ENCODE peak calls at places on chromosomes 6 and 20, in four cellular contexts. One of them, this sample, is unnamed.

GRCh38 chr6:75065524-75065923 is 140.3 kb downstream of the COL12A1 start:
- DNase-seq in K562: no peak
- DNase-seq in WTC11: peak
- DNase-seq in H1: no peak
- DNase-seq in this sample: no peak

GRCh38 chr6:30643656-30644055 is 3.3 kb upstream of the C6orf136 start:
- DNase-seq in K562: no peak
- DNase-seq in H1: no peak
- DNase-seq in WTC11: no peak
- DNase-seq in this sample: no peak

GRCh38 chr20:36179170-36179945 is 24.8 kb downstream of the EPB41L1 start:
- DNase-seq in K562: no peak
- DNase-seq in H1: no peak
- DNase-seq in WTC11: peak
- DNase-seq in this sample: peak

GRCh38 chr6:140252099-140252498 is 877.7 kb upstream of the CITED2 start:
- DNase-seq in H1: no peak
- DNase-seq in K562: no peak
- DNase-seq in WTC11: no peak
- DNase-seq in this sample: no peak

GRCh38 chr20:40493551-40493950 is 195.5 kb downstream of the MAFB start:
- DNase-seq in H1: no peak
- DNase-seq in WTC11: no peak
- DNase-seq in K562: no peak
- DNase-seq in this sample: no peak

GRCh38 chr6:90483116-90483839 is 103.6 kb downstream of the MAP3K7 start:
- DNase-seq in K562: peak
- DNase-seq in WTC11: no peak
- DNase-seq in H1: no peak
- DNase-seq in this sample: no peak

GRCh38 chr20:60857708-60858107 is 394.4 kb upstream of the CDH4 start:
- DNase-seq in H1: no peak
- DNase-seq in WTC11: no peak
- DNase-seq in K562: no peak
- DNase-seq in this sample: no peak

GRCh38 chr20:53611449-53611894 is 17.8 kb upstream of the ZNF217 start:
- DNase-seq in H1: no peak
- DNase-seq in K562: no peak
- DNase-seq in WTC11: no peak
- DNase-seq in this sample: peak

GRCh38 chr6:32113386-32114352 is 4.5 kb upstream of the TNXB start:
- DNase-seq in H1: no peak
- DNase-seq in WTC11: peak
- DNase-seq in K562: peak
- DNase-seq in this sample: peak

GRCh38 chr6:151197556-151197955 is 42.2 kb upstream of the AKAP12 start:
- DNase-seq in K562: no peak
- DNase-seq in H1: no peak
- DNase-seq in WTC11: no peak
- DNase-seq in this sample: no peak

GRCh38 chr20:46767127-46767761 is 57.8 kb downstream of the SLC2A10 start:
- DNase-seq in H1: no peak
- DNase-seq in K562: peak
- DNase-seq in WTC11: peak
- DNase-seq in this sample: peak

GRCh38 chr20:2700913-2701620 is 8.5 kb downstream of the EBF4 start:
- DNase-seq in K562: no peak
- DNase-seq in H1: no peak
- DNase-seq in WTC11: no peak
- DNase-seq in this sample: no peak

GRCh38 chr6:144319193-144319592 is 34.1 kb downstream of the UTRN start:
- DNase-seq in WTC11: no peak
- DNase-seq in K562: no peak
- DNase-seq in H1: no peak
- DNase-seq in this sample: no peak

GRCh38 chr6:170297577-170298330 is 6.9 kb upstream of the DLL1 start:
- DNase-seq in K562: no peak
- DNase-seq in H1: no peak
- DNase-seq in WTC11: no peak
- DNase-seq in this sample: no peak

GRCh38 chr6:30685157-30685976 is 1.1 kb downstream of the PPP1R18 start:
- DNase-seq in H1: no peak
- DNase-seq in WTC11: no peak
- DNase-seq in K562: no peak
- DNase-seq in this sample: no peak

GRCh38 chr20:35319206-35320197 is 27.3 kb upstream of the FAM83C start:
- DNase-seq in WTC11: no peak
- DNase-seq in K562: peak
- DNase-seq in H1: no peak
- DNase-seq in this sample: no peak

GRCh38 chr6:7148100-7148822 is 40.5 kb downstream of the RREB1 start:
- DNase-seq in K562: no peak
- DNase-seq in WTC11: no peak
- DNase-seq in H1: no peak
- DNase-seq in this sample: no peak

GRCh38 chr6:141105481-141105880 is 1027.2 kb upstream of the GJE1 start:
- DNase-seq in WTC11: peak
- DNase-seq in K562: no peak
- DNase-seq in H1: peak
- DNase-seq in this sample: no peak

GRCh38 chr6:140050232-140050995 is 676.0 kb upstream of the CITED2 start:
- DNase-seq in H1: no peak
- DNase-seq in WTC11: no peak
- DNase-seq in K562: no peak
- DNase-seq in this sample: peak

GRCh38 chr6:41200296-41200900 is 551 bp downstream of the TREML2 start:
- DNase-seq in H1: no peak
- DNase-seq in K562: no peak
- DNase-seq in WTC11: no peak
- DNase-seq in this sample: no peak

GRCh38 chr6:118896339-118897136 is 2.6 kb downstream of the ASF1A start:
- DNase-seq in K562: peak
- DNase-seq in H1: no peak
- DNase-seq in WTC11: no peak
- DNase-seq in this sample: peak

GRCh38 chr20:11740975-11741374 is 176.7 kb upstream of the BTBD3 start:
- DNase-seq in K562: no peak
- DNase-seq in WTC11: no peak
- DNase-seq in H1: no peak
- DNase-seq in this sample: no peak

GRCh38 chr6:7137335-7138106 is 29.8 kb downstream of the RREB1 start:
- DNase-seq in H1: no peak
- DNase-seq in WTC11: no peak
- DNase-seq in K562: peak
- DNase-seq in this sample: no peak

GRCh38 chr20:42754713-42755112 is 435.0 kb downstream of the PTPRT start:
- DNase-seq in H1: no peak
- DNase-seq in WTC11: no peak
- DNase-seq in K562: no peak
- DNase-seq in this sample: no peak

GRCh38 chr6:44594471-44594870 is 207.0 kb downstream of the CDC5L start:
- DNase-seq in K562: no peak
- DNase-seq in H1: peak
- DNase-seq in WTC11: peak
- DNase-seq in this sample: no peak

GRCh38 chr20:25082498-25082873 is 545 bp upstream of the VSX1 start:
- DNase-seq in H1: no peak
- DNase-seq in WTC11: no peak
- DNase-seq in K562: no peak
- DNase-seq in this sample: peak

GRCh38 chr20:49286689-49287551 is 9.1 kb upstream of the ZNFX1 start:
- DNase-seq in WTC11: no peak
- DNase-seq in H1: no peak
- DNase-seq in K562: no peak
- DNase-seq in this sample: no peak

GRCh38 chr20:49186535-49187329 is 1.4 kb downstream of the STAU1 start:
- DNase-seq in H1: no peak
- DNase-seq in WTC11: no peak
- DNase-seq in K562: peak
- DNase-seq in this sample: peak

GRCh38 chr6:5076931-5077330 is 8.2 kb upstream of the PPP1R3G start:
- DNase-seq in WTC11: no peak
- DNase-seq in H1: no peak
- DNase-seq in K562: no peak
- DNase-seq in this sample: no peak

GRCh38 chr6:161181136-161181535 is 92.7 kb downstream of the AGPAT4 start:
- DNase-seq in K562: no peak
- DNase-seq in H1: no peak
- DNase-seq in WTC11: no peak
- DNase-seq in this sample: no peak

GRCh38 chr6:17485181-17485580 is 91.8 kb downstream of the CAP2 start:
- DNase-seq in K562: no peak
- DNase-seq in H1: no peak
- DNase-seq in WTC11: no peak
- DNase-seq in this sample: no peak

GRCh38 chr6:157980288-157981131 is 1.2 kb upstream of the SYNJ2 start:
- DNase-seq in K562: no peak
- DNase-seq in H1: no peak
- DNase-seq in WTC11: peak
- DNase-seq in this sample: no peak

GRCh38 chr6:53928641-53929339 is 134.0 kb downstream of the LRRC1 start:
- DNase-seq in WTC11: no peak
- DNase-seq in K562: no peak
- DNase-seq in H1: no peak
- DNase-seq in this sample: no peak

GRCh38 chr20:47205577-47206123 is 150.8 kb downstream of the ZMYND8 start:
- DNase-seq in WTC11: peak
- DNase-seq in H1: no peak
- DNase-seq in K562: peak
- DNase-seq in this sample: peak

GRCh38 chr6:117191009-117191408 is 74.3 kb upstream of the VGLL2 start:
- DNase-seq in H1: no peak
- DNase-seq in WTC11: no peak
- DNase-seq in K562: no peak
- DNase-seq in this sample: no peak

GRCh38 chr20:10379761-10380160 is 54.3 kb downstream of the MKKS start:
- DNase-seq in WTC11: no peak
- DNase-seq in H1: no peak
- DNase-seq in K562: no peak
- DNase-seq in this sample: no peak

DNA sequence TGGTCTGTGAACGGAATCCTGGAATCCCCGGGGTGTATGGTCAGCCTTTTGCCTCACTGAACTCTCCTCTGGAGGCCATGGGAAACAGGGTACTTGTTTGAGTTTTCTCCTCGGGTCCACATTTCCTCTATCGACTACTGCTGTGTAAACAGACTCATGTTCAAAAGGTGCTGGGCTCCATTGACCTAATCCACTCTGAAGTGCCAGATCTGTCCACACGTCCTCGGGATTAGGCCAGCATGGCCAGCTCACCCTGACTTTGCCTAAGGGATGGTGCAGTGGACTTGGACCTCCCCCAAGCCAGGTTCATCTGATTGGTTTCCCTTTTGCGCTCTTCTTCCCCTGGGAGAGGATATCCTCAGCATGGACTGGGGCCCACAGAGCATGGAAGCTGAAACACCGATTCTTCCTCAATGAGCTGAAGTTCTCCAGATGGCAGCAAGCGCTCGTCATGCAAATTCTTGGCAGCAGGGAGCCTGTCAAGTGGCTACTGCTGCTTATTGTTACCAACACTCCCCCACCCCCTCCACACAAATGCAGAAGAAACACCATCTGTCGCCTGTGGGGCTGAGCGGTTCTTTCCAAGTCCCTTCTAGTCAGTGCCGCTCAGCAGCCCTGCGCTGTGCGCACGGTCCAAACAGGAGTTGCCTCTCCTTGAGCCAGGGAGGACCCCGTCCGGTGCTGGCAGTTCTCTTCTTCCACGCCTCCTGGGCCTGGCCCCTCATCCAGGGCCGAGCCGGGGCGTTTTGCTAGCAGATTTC is 292.6 kb upstream of the MARCKS start:
- DNase-seq in WTC11: peak
- DNase-seq in K562: no peak
- DNase-seq in H1: peak
- DNase-seq in this sample: peak
- TF ChIP-seq TEAD4 in WTC11: no peak
- TF ChIP-seq TEAD4 in K562: no peak
- TF ChIP-seq TEAD4 in H1: peak
- TF ChIP-seq TEAD4 in this sample: peak

GRCh38 chr6:39362487-39362865 is 40.0 kb upstream of the KCNK16 start:
- DNase-seq in K562: no peak
- DNase-seq in WTC11: no peak
- DNase-seq in H1: no peak
- DNase-seq in this sample: peak
- TF ChIP-seq TEAD4 in K562: no peak
- TF ChIP-seq TEAD4 in WTC11: no peak
- TF ChIP-seq TEAD4 in H1: no peak
- TF ChIP-seq TEAD4 in this sample: no peak

GRCh38 chr6:11374036-11375010 is 141.9 kb upstream of the NEDD9 start:
- DNase-seq in WTC11: no peak
- DNase-seq in K562: no peak
- DNase-seq in H1: no peak
- DNase-seq in this sample: no peak
- TF ChIP-seq TEAD4 in WTC11: no peak
- TF ChIP-seq TEAD4 in K562: no peak
- TF ChIP-seq TEAD4 in H1: no peak
- TF ChIP-seq TEAD4 in this sample: no peak

GRCh38 chr20:371755-372542 is 8.6 kb upstream of the TRIB3 start:
- DNase-seq in K562: peak
- DNase-seq in WTC11: no peak
- DNase-seq in H1: no peak
- DNase-seq in this sample: no peak

GRCh38 chr20:375265-375889 is 5.2 kb upstream of the TRIB3 start:
- DNase-seq in K562: no peak
- DNase-seq in WTC11: no peak
- DNase-seq in H1: no peak
- DNase-seq in this sample: no peak

GRCh38 chr20:370977-371754 is 9.4 kb upstream of the TRIB3 start:
- DNase-seq in K562: peak
- DNase-seq in WTC11: no peak
- DNase-seq in H1: no peak
- DNase-seq in this sample: no peak

GRCh38 chr20:376089-376488 is 4.5 kb upstream of the TRIB3 start:
- DNase-seq in H1: no peak
- DNase-seq in WTC11: no peak
- DNase-seq in K562: no peak
- DNase-seq in this sample: no peak

DNA sequence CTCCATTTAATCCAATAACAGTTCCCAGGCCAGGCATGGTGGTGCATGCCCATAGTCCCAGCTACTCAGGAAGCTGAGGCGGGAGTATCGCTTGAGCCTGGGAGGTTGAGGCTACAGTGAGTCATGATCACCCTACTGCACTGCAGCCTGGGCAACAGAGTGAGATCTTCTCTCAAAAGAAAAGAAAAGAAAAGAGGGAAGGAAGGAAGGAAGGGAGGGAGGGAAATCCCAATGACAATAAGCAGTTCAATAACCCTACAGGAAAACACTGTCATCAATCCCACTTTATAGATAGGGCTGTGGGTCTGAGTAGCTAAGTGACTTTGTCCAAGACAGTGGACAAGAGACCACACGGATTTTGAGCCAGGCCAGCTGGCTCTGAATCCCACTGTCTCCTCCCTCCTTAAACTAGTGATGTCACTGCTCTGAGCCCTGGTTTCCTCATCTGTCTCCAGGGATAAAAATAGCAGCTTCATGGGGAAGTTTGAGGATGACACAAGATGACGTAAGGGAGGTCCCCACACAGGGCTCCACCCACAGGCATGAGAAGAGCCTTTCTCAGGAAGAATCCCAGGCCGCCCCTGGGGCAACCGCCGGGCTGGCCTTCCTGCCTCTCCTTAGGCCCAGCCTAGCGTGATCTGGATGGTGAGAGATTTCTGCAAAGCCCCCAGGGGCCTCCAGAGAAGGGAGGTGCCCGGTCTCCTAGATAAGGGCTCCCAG is 7.2 kb upstream of the TRIB3 start:
- DNase-seq in K562: peak
- DNase-seq in WTC11: peak
- DNase-seq in H1: no peak
- DNase-seq in this sample: peak
- TF ChIP-seq TEAD4 in K562: no peak
- TF ChIP-seq TEAD4 in WTC11: no peak
- TF ChIP-seq TEAD4 in H1: no peak
- TF ChIP-seq TEAD4 in this sample: no peak